ENCODE peak calls at places on chromosomes 4 and X, in five cellular contexts. One of them, this sample, is unnamed. For H3K4me1, the result is how much of the 10 kb centered on the place peaks cover.

GRCh38 chrX:153412746-153413720 is 1.8 kb downstream of the ZFP92 start:
- DNase-seq in CD4-positive, alpha-beta memory T cell: no peak
- DNase-seq in left ventricle myocardium inferior: no peak
- DNase-seq in tibial artery: no peak
- DNase-seq in heart left ventricle: no peak
- DNase-seq in this sample: no peak

GRCh38 chrX:110563276-110563675 is 204.6 kb downstream of the RTL9 start:
- DNase-seq in CD4-positive, alpha-beta memory T cell: no peak
- DNase-seq in tibial artery: no peak
- DNase-seq in left ventricle myocardium inferior: no peak
- DNase-seq in heart left ventricle: no peak
- DNase-seq in this sample: no peak

GRCh38 chr4:25857403-25857802 is 5.4 kb downstream of the SEL1L3 start:
- DNase-seq in left ventricle myocardium inferior: no peak
- DNase-seq in CD4-positive, alpha-beta memory T cell: no peak
- DNase-seq in tibial artery: no peak
- DNase-seq in heart left ventricle: no peak
- DNase-seq in this sample: no peak

GRCh38 chrX:136616987-136617685 is 30.8 kb upstream of the CD40LG start:
- DNase-seq in tibial artery: no peak
- DNase-seq in left ventricle myocardium inferior: no peak
- DNase-seq in heart left ventricle: no peak
- DNase-seq in CD4-positive, alpha-beta memory T cell: peak
- DNase-seq in this sample: no peak

GRCh38 chr4:8200302-8200975 is 1.3 kb downstream of the SH3TC1 start:
- DNase-seq in tibial artery: no peak
- DNase-seq in CD4-positive, alpha-beta memory T cell: peak
- DNase-seq in left ventricle myocardium inferior: peak
- DNase-seq in heart left ventricle: peak
- DNase-seq in this sample: peak

GRCh38 chr4:92234393-92235176 is 69.2 kb upstream of the GRID2 start:
- DNase-seq in heart left ventricle: no peak
- DNase-seq in left ventricle myocardium inferior: no peak
- DNase-seq in CD4-positive, alpha-beta memory T cell: no peak
- DNase-seq in tibial artery: no peak
- DNase-seq in this sample: no peak

GRCh38 chrX:133150730-133151129 is 53.8 kb upstream of the USP26 start:
- DNase-seq in CD4-positive, alpha-beta memory T cell: no peak
- DNase-seq in left ventricle myocardium inferior: no peak
- DNase-seq in tibial artery: no peak
- DNase-seq in heart left ventricle: no peak
- DNase-seq in this sample: no peak

GRCh38 chr4:151727365-151727764 is 33.4 kb downstream of the GATB start:
- DNase-seq in heart left ventricle: no peak
- DNase-seq in tibial artery: no peak
- DNase-seq in CD4-positive, alpha-beta memory T cell: no peak
- DNase-seq in left ventricle myocardium inferior: no peak
- DNase-seq in this sample: no peak

GRCh38 chrX:109049903-109050302 is 313.5 kb upstream of the IRS4 start:
- DNase-seq in CD4-positive, alpha-beta memory T cell: no peak
- DNase-seq in tibial artery: no peak
- DNase-seq in heart left ventricle: no peak
- DNase-seq in left ventricle myocardium inferior: no peak
- DNase-seq in this sample: no peak

GRCh38 chr4:76234679-76235044 is 16.9 kb upstream of the FAM47E start:
- DNase-seq in tibial artery: no peak
- DNase-seq in left ventricle myocardium inferior: no peak
- DNase-seq in heart left ventricle: no peak
- DNase-seq in CD4-positive, alpha-beta memory T cell: no peak
- DNase-seq in this sample: no peak
- H3K4me1 ChIP-seq in tibial artery: under half
- H3K4me1 ChIP-seq in left ventricle myocardium inferior: under half
- H3K4me1 ChIP-seq in heart left ventricle: under half
- H3K4me1 ChIP-seq in CD4-positive, alpha-beta memory T cell: under half
- H3K4me1 ChIP-seq in this sample: under half

DNA sequence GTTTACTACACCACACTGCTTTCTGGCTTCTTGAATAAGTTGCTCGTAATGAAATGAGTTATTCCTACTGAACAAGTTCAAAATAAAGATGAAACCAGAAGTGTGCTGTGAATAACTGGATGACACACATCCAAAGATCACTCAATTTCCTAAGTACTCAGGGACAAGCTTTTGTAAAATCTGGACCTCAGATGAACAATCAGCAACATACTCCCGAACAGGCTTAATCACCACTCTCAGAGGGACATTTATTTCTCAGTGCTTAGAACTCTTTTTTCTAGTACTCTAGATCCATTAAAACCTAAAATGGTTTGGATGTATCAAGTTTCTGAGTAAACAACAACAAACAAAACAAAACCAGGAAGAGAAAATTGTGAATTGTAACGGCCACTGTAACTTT is 61.5 kb upstream of the EXOC1L start:
- DNase-seq in tibial artery: no peak
- DNase-seq in heart left ventricle: no peak
- DNase-seq in left ventricle myocardium inferior: no peak
- DNase-seq in CD4-positive, alpha-beta memory T cell: no peak
- DNase-seq in this sample: no peak
- H3K4me1 ChIP-seq in tibial artery: under half
- H3K4me1 ChIP-seq in heart left ventricle: under half
- H3K4me1 ChIP-seq in left ventricle myocardium inferior: under half
- H3K4me1 ChIP-seq in CD4-positive, alpha-beta memory T cell: under half
- H3K4me1 ChIP-seq in this sample: under half

GRCh38 chr4:3303840-3304715 is 11.3 kb downstream of the RGS12 start:
- DNase-seq in left ventricle myocardium inferior: no peak
- DNase-seq in tibial artery: peak
- DNase-seq in CD4-positive, alpha-beta memory T cell: no peak
- DNase-seq in heart left ventricle: peak
- DNase-seq in this sample: no peak
- H3K4me1 ChIP-seq in left ventricle myocardium inferior: half or more
- H3K4me1 ChIP-seq in tibial artery: under half
- H3K4me1 ChIP-seq in CD4-positive, alpha-beta memory T cell: half or more
- H3K4me1 ChIP-seq in heart left ventricle: half or more
- H3K4me1 ChIP-seq in this sample: under half

DNA sequence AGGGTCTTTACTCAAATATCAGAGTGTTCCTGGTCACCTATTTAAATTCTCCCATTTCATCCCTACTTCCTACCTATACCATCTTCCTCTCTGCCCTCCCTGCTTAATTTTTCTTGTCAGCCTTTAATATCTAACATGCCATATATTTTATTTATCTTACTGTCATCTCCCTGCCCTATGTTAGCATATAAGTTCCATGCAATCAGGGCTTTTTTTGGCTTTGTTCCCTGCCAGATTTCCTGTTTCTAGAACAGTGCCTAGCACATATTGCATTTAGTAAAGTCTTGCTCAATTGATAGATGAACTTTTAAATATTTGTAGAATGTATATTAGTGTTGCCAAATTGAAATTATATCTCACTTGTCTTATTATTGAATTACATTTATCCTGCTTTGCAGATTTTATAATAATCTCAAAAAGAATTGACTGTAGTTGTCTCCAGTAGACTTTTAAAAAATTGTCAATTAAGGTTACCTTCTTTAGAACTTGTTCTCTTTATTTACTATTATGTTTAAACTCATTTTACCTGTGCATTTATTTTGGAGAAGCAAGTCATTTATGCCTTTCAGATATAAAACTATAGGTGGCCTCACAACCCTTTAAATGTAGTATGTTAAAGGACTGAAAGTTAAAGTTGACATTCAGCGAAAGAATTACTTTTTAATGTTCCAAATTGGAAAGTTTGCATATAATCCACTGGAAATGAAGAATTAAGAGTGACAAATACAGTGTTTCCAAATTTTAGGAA is 108.2 kb upstream of the BMPR1B start:
- DNase-seq in tibial artery: no peak
- DNase-seq in left ventricle myocardium inferior: no peak
- DNase-seq in CD4-positive, alpha-beta memory T cell: no peak
- DNase-seq in heart left ventricle: no peak
- DNase-seq in this sample: no peak
- H3K4me1 ChIP-seq in tibial artery: under half
- H3K4me1 ChIP-seq in left ventricle myocardium inferior: half or more
- H3K4me1 ChIP-seq in CD4-positive, alpha-beta memory T cell: under half
- H3K4me1 ChIP-seq in heart left ventricle: under half
- H3K4me1 ChIP-seq in this sample: under half